ENCODE peak calls at places on chromosome 22, in five cellular contexts. I is esophagus squamous epithelium; N is psoas muscle; P is CD8-positive, alpha-beta memory T cell; X is adrenal gland. B is an unnamed sample.

GRCh38 chr22:41256254-41256897 is 15.6 kb upstream of the CHADL start:
- DNase-seq in I (no peak), N (no peak), P (no peak), X (no peak), B (peak; percentile 48)

GRCh38 chr22:44305888-44306287 is 6.9 kb downstream of the SHISAL1 start:
- DNase-seq in I (no peak), N (peak; percentile 51), P (no peak), X (no peak), B (peak; percentile 55)

GRCh38 chr22:30870451-30871345 is 97.9 kb downstream of the MORC2 start:
- DNase-seq in I (no peak), N (no peak), P (no peak), X (peak; percentile 41), B (no peak)

GRCh38 chr22:48065852-48066251 is 1303.4 kb downstream of the TBC1D22A start:
- DNase-seq in I (no peak), N (no peak), P (no peak), X (no peak), B (no peak)

GRCh38 chr22:47627561-47628253 is 865.3 kb downstream of the TBC1D22A start:
- DNase-seq in I (no peak), N (no peak), P (no peak), X (peak; percentile 13), B (no peak)

GRCh38 chr22:38566726-38567504 is 3.1 kb downstream of the DMC1 start:
- DNase-seq in I (no peak), N (no peak), P (no peak), X (no peak), B (no peak)

GRCh38 chr22:17116931-17117330 is 4.2 kb downstream of the TMEM121B start:
- DNase-seq in I (no peak), N (no peak), P (no peak), X (no peak), B (no peak)

GRCh38 chr22:27687984-27688545 is 113.5 kb downstream of the MN1 start:
- DNase-seq in I (no peak), N (peak; percentile 34), P (no peak), X (no peak), B (no peak)

GRCh38 chr22:17334983-17335382 is 34.3 kb upstream of the CECR2 start:
- DNase-seq in I (no peak), N (no peak), P (no peak), X (no peak), B (no peak)

GRCh38 chr22:44291265-44292006 is 21.3 kb downstream of the SHISAL1 start:
- DNase-seq in I (no peak), N (no peak), P (no peak), X (no peak), B (no peak)

GRCh38 chr22:39688186-39688768 is 117.7 kb downstream of the CACNA1I start:
- DNase-seq in I (no peak), N (no peak), P (no peak), X (no peak), B (no peak)

GRCh38 chr22:25758316-25758715 is 16.3 kb downstream of the MYO18B start:
- DNase-seq in I (no peak), N (no peak), P (no peak), X (no peak), B (no peak)

GRCh38 chr22:37443086-37443485 is 15.8 kb upstream of the ELFN2 start:
- DNase-seq in I (no peak), N (no peak), P (no peak), X (no peak), B (no peak)
- H3K4me3 ChIP-seq in I (no peak overlapping the region), N (no peak overlapping the region), P (no peak overlapping the region), X (no peak overlapping the region), B (no peak overlapping the region)

GRCh38 chr22:36585841-36586240 is 56.9 kb upstream of the EIF3D start:
- DNase-seq in I (no peak), N (no peak), P (no peak), X (peak; percentile 81), B (no peak)

GRCh38 chr22:36586250-36586649 is 57.3 kb upstream of the EIF3D start:
- DNase-seq in I (no peak), N (no peak), P (no peak), X (no peak), B (no peak)

GRCh38 chr22:36588285-36588684 is 59.3 kb upstream of the EIF3D start:
- DNase-seq in I (no peak), N (no peak), P (no peak), X (no peak), B (no peak)

GRCh38 chr22:36586852-36587251 is 57.9 kb upstream of the EIF3D start:
- DNase-seq in I (no peak), N (no peak), P (no peak), X (no peak), B (no peak)

GRCh38 chr22:36587289-36588154 is 58.6 kb upstream of the EIF3D start:
- DNase-seq in I (no peak), N (no peak), P (no peak), X (no peak), B (no peak)
- H3K4me3 ChIP-seq in I (no peak overlapping the region), N (no peak overlapping the region), P (no peak overlapping the region), X (no peak overlapping the region), B (no peak overlapping the region)

GRCh38 chr22:23144926-23145906 is at the start of gene RAB36:
- DNase-seq in I (peak; percentile 92), N (peak; percentile 94), P (peak; percentile 91), X (peak; percentile 100), B (peak; percentile 99)
- H3K4me3 ChIP-seq in I (peak within 1 kb of the TSS; percentile 53), N (peak within 1 kb of the TSS; percentile 57), P (peak within 1 kb of the TSS; percentile 40), X (peak within 1 kb of the TSS; percentile 18), B (peak within 1 kb of the TSS; percentile 8)

GRCh38 chr22:45905326-45905923 is 71.5 kb downstream of the WNT7B start:
- DNase-seq in I (no peak), N (no peak), P (no peak), X (no peak), B (no peak)
- H3K4me3 ChIP-seq in I (no peak overlapping the region), N (no peak overlapping the region), P (no peak overlapping the region), X (no peak overlapping the region), B (no peak overlapping the region)

GRCh38 chr22:28711820-28712777 is 29.5 kb downstream of the CHEK2 start:
- DNase-seq in I (no peak), N (no peak), P (no peak), X (peak; percentile 46), B (no peak)

GRCh38 chr22:28711341-28711740 is 30.3 kb downstream of the CHEK2 start:
- DNase-seq in I (no peak), N (no peak), P (no peak), X (no peak), B (no peak)

GRCh38 chr22:28716686-28717085 is 24.9 kb downstream of the CHEK2 start:
- DNase-seq in I (no peak), N (no peak), P (no peak), X (no peak), B (no peak)

GRCh38 chr22:28710889-28711285 is 30.7 kb downstream of the CHEK2 start:
- DNase-seq in I (no peak), N (no peak), P (no peak), X (no peak), B (no peak)

GRCh38 chr22:28714043-28714442 is 27.6 kb downstream of the CHEK2 start:
- DNase-seq in I (no peak), N (no peak), P (no peak), X (no peak), B (no peak)
- H3K4me3 ChIP-seq in I (no peak overlapping the region), N (no peak overlapping the region), P (no peak overlapping the region), X (no peak overlapping the region), B (no peak overlapping the region)

GRCh38 chr22:35540600-35541253 is at the start of gene RASD2:
- DNase-seq in I (no peak), N (peak; percentile 39), P (peak; percentile 47), X (peak; percentile 83), B (peak; percentile 68)

GRCh38 chr22:35541254-35541748 is 670 bp downstream of the RASD2 start:
- DNase-seq in I (no peak), N (no peak), P (no peak), X (no peak), B (no peak)

GRCh38 chr22:35538801-35539321 is 1.8 kb upstream of the RASD2 start:
- DNase-seq in I (no peak), N (no peak), P (no peak), X (peak; percentile 68), B (no peak)

GRCh38 chr22:35539910-35540599 is 576 bp upstream of the RASD2 start:
- DNase-seq in I (no peak), N (peak; percentile 67), P (peak; percentile 63), X (peak; percentile 62), B (peak; percentile 84)

DNA sequence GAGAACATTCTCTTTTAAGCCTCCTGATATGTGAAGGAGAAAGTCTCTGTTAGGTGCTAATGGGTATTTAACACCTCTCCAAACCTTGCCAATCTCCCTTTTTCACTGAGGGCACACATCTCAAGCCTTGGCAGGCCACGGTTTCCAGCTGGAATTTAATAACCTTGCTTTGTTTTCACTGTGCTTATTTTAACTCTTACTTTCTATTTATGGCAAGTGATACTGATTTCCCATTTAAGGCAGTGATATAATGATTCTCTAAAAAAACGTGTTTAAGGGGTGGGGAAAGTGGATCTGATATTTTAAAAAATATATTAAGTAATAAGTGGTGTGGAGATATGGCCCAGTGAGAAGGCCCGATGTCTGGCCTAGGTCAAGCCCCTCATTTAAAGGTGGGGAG is 1.1 kb upstream of the RASD2 start:
- DNase-seq in I (no peak), N (no peak), P (no peak), X (no peak), B (no peak)
- H3K4me3 ChIP-seq in I (peak overlapping the region; percentile 57), N (peak overlapping the region; percentile 71), P (no peak overlapping the region), X (no peak overlapping the region), B (no peak overlapping the region)

GRCh38 chr22:20903093-20903492 is 14.1 kb upstream of the CRKL start:
- DNase-seq in I (no peak), N (no peak), P (no peak), X (no peak), B (no peak)

GRCh38 chr22:20904980-20905355 is 12.2 kb upstream of the CRKL start:
- DNase-seq in I (no peak), N (no peak), P (no peak), X (no peak), B (no peak)

GRCh38 chr22:20904008-20904979 is 12.9 kb upstream of the CRKL start:
- DNase-seq in I (no peak), N (no peak), P (no peak), X (peak; percentile 78), B (no peak)

GRCh38 chr22:20905415-20906386 is 11.5 kb upstream of the CRKL start:
- DNase-seq in I (no peak), N (no peak), P (no peak), X (no peak), B (no peak)

GRCh38 chr22:20906387-20906767 is 10.8 kb upstream of the CRKL start:
- DNase-seq in I (no peak), N (no peak), P (no peak), X (no peak), B (no peak)
- H3K4me3 ChIP-seq in I (no peak overlapping the region), N (no peak overlapping the region), P (no peak overlapping the region), X (no peak overlapping the region), B (no peak overlapping the region)

GRCh38 chr22:49269371-49269770 is 558.3 kb downstream of the BRD1 start:
- DNase-seq in I (no peak), N (no peak), P (no peak), X (no peak), B (no peak)

GRCh38 chr22:49264696-49265095 is 563.0 kb downstream of the BRD1 start:
- DNase-seq in I (no peak), N (no peak), P (no peak), X (no peak), B (no peak)

GRCh38 chr22:49268924-49269323 is 558.7 kb downstream of the BRD1 start:
- DNase-seq in I (no peak), N (no peak), P (no peak), X (no peak), B (no peak)

GRCh38 chr22:49267996-49268395 is 559.7 kb downstream of the BRD1 start:
- DNase-seq in I (no peak), N (no peak), P (no peak), X (no peak), B (no peak)

GRCh38 chr22:49266561-49267519 is 560.8 kb downstream of the BRD1 start:
- DNase-seq in I (no peak), N (no peak), P (no peak), X (no peak), B (no peak)
- H3K4me3 ChIP-seq in I (no peak overlapping the region), N (no peak overlapping the region), P (no peak overlapping the region), X (no peak overlapping the region), B (no peak overlapping the region)